ENCODE peak calls at places on chromosomes 13 and 19, in five cellular contexts. X, K, W, P and Y are unnamed samples.

GRCh38 chr13:89925107-89925506 is 1422.4 kb upstream of the MIR17HG start:
- DNase-seq in X (peak; percentile 9), K (no peak), W (no peak), P (no peak), Y (no peak)

GRCh38 chr13:72983085-72983768 is 75.6 kb upstream of the KLF5 start:
- DNase-seq in X (peak; percentile 97), K (no peak), W (no peak), P (no peak), Y (peak; percentile 97)

GRCh38 chr13:30750036-30750435 is 14.7 kb downstream of the ALOX5AP start:
- DNase-seq in X (no peak), K (no peak), W (no peak), P (no peak), Y (no peak)

GRCh38 chr19:1266116-1266817 is 2.9 kb upstream of the CIRBP start:
- DNase-seq in X (peak; percentile 87), K (peak; percentile 91), W (peak; percentile 93), P (peak; percentile 89), Y (peak; percentile 93)

GRCh38 chr13:50459046-50459445 is 384.4 kb downstream of the DLEU7 start:
- DNase-seq in X (no peak), K (no peak), W (no peak), P (no peak), Y (no peak)

GRCh38 chr19:23440791-23441190 is 45.5 kb upstream of the ZNF91 start:
- DNase-seq in X (no peak), K (peak; percentile 48), W (peak; percentile 31), P (peak; percentile 3), Y (no peak)

GRCh38 chr13:72043361-72043760 is 176.4 kb upstream of the DACH1 start:
- DNase-seq in X (no peak), K (no peak), W (no peak), P (no peak), Y (no peak)

GRCh38 chr13:25886438-25887214 is 165.2 kb downstream of the SHISA2 start:
- DNase-seq in X (peak; percentile 95), K (no peak), W (no peak), P (peak; percentile 40), Y (peak; percentile 93)

GRCh38 chr19:18278521-18279265 is 2.7 kb downstream of the JUND start:
- DNase-seq in X (peak; percentile 60), K (no peak), W (peak; percentile 60), P (peak; percentile 68), Y (peak; percentile 62)

GRCh38 chr13:30847697-30848307 is 58.3 kb upstream of the MEDAG start:
- DNase-seq in X (peak; percentile 99), K (no peak), W (no peak), P (peak; percentile 30), Y (peak; percentile 95)